ENCODE peak calls at places on chromosomes 1 and 21, in nine cellular contexts. One of them, this sample, is unnamed.

GRCh38 chr21:45636459-45636858 is 7.1 kb upstream of the PCBP3 start:
- DNase-seq in Calu3: no peak
- DNase-seq in fibroblast of the aortic adventitia: no peak
- DNase-seq in RCC 7860: no peak
- DNase-seq in amniotic epithelial cell: no peak
- DNase-seq in SK-N-SH: no peak
- DNase-seq in aorta: no peak
- DNase-seq in AG08396: no peak
- DNase-seq in activated T-helper 9 cell treated with anti-CD3 and anti-CD28 coated beads, Interleukin-2, amount 50 U/mL, for 16 hours: no peak
- DNase-seq in this sample: no peak

GRCh38 chr1:53971718-53972117 is 25.6 kb downstream of the LRRC42 start:
- DNase-seq in Calu3: no peak
- DNase-seq in fibroblast of the aortic adventitia: peak
- DNase-seq in RCC 7860: no peak
- DNase-seq in amniotic epithelial cell: peak
- DNase-seq in SK-N-SH: no peak
- DNase-seq in aorta: no peak
- DNase-seq in AG08396: peak
- DNase-seq in activated T-helper 9 cell treated with anti-CD3 and anti-CD28 coated beads, Interleukin-2, amount 50 U/mL, for 16 hours: no peak
- DNase-seq in this sample: no peak

GRCh38 chr1:243493156-243494129 is 237.6 kb downstream of the SDCCAG8 start:
- DNase-seq in Calu3: no peak
- DNase-seq in fibroblast of the aortic adventitia: peak
- DNase-seq in RCC 7860: no peak
- DNase-seq in amniotic epithelial cell: no peak
- DNase-seq in SK-N-SH: peak
- DNase-seq in aorta: no peak
- DNase-seq in AG08396: peak
- DNase-seq in activated T-helper 9 cell treated with anti-CD3 and anti-CD28 coated beads, Interleukin-2, amount 50 U/mL, for 16 hours: no peak
- DNase-seq in this sample: peak

GRCh38 chr1:183030053-183030452 is 6.8 kb downstream of the LAMC1 start:
- DNase-seq in Calu3: no peak
- DNase-seq in fibroblast of the aortic adventitia: peak
- DNase-seq in RCC 7860: peak
- DNase-seq in amniotic epithelial cell: peak
- DNase-seq in SK-N-SH: no peak
- DNase-seq in aorta: no peak
- DNase-seq in AG08396: no peak
- DNase-seq in activated T-helper 9 cell treated with anti-CD3 and anti-CD28 coated beads, Interleukin-2, amount 50 U/mL, for 16 hours: no peak
- DNase-seq in this sample: no peak

GRCh38 chr1:22916469-22916817 is 56.2 kb downstream of the LACTBL1 start:
- DNase-seq in Calu3: no peak
- DNase-seq in fibroblast of the aortic adventitia: no peak
- DNase-seq in RCC 7860: peak
- DNase-seq in amniotic epithelial cell: peak
- DNase-seq in SK-N-SH: no peak
- DNase-seq in aorta: no peak
- DNase-seq in AG08396: no peak
- DNase-seq in activated T-helper 9 cell treated with anti-CD3 and anti-CD28 coated beads, Interleukin-2, amount 50 U/mL, for 16 hours: no peak
- DNase-seq in this sample: no peak

GRCh38 chr1:155086182-155086741 is 7.6 kb downstream of the EFNA3 start:
- DNase-seq in Calu3: peak
- DNase-seq in fibroblast of the aortic adventitia: peak
- DNase-seq in RCC 7860: peak
- DNase-seq in amniotic epithelial cell: peak
- DNase-seq in SK-N-SH: peak
- DNase-seq in aorta: peak
- DNase-seq in AG08396: peak
- DNase-seq in activated T-helper 9 cell treated with anti-CD3 and anti-CD28 coated beads, Interleukin-2, amount 50 U/mL, for 16 hours: peak
- DNase-seq in this sample: peak

GRCh38 chr1:197485790-197486189 is 217.7 kb downstream of the CRB1 start:
- DNase-seq in Calu3: peak
- DNase-seq in fibroblast of the aortic adventitia: no peak
- DNase-seq in RCC 7860: no peak
- DNase-seq in amniotic epithelial cell: no peak
- DNase-seq in SK-N-SH: no peak
- DNase-seq in aorta: no peak
- DNase-seq in AG08396: no peak
- DNase-seq in activated T-helper 9 cell treated with anti-CD3 and anti-CD28 coated beads, Interleukin-2, amount 50 U/mL, for 16 hours: no peak
- DNase-seq in this sample: no peak

GRCh38 chr1:202164271-202165037 is 4.1 kb upstream of the PTPN7 start:
- DNase-seq in Calu3: no peak
- DNase-seq in fibroblast of the aortic adventitia: no peak
- DNase-seq in RCC 7860: no peak
- DNase-seq in amniotic epithelial cell: no peak
- DNase-seq in SK-N-SH: no peak
- DNase-seq in aorta: no peak
- DNase-seq in AG08396: no peak
- DNase-seq in activated T-helper 9 cell treated with anti-CD3 and anti-CD28 coated beads, Interleukin-2, amount 50 U/mL, for 16 hours: peak
- DNase-seq in this sample: peak

This sample was measured in GM13976.